ENCODE peak calls at places on chromosomes 7 and 10, in six cellular contexts. G is NCI-H69, X is IMR-90, D is GM19239, F is AG20443, P is DMS153. U is an unnamed sample.
A peak's percentile ranks its signal among the peaks of the same experiment; 100 is the strongest.

GRCh38 chr7:36305226-36305625 is 84.4 kb upstream of the ANLN start:
- DNase-seq in G (no peak), X (no peak), D (no peak), F (no peak), P (no peak), U (no peak)

GRCh38 chr10:45471531-45472310 is 97.7 kb downstream of the ALOX5 start:
- DNase-seq in G (no peak), X (no peak), D (no peak), F (no peak), P (no peak), U (no peak)

GRCh38 chr7:51430480-51431086 is 114.0 kb upstream of the COBL start:
- DNase-seq in G (peak; percentile 81), X (peak; percentile 12), D (peak; percentile 31), F (peak; percentile 79), P (peak; percentile 56), U (peak; percentile 29)

GRCh38 chr7:151315038-151315655 is 26.5 kb upstream of the NUB1 start:
- DNase-seq in G (peak; percentile 70), X (peak; percentile 65), D (peak; percentile 63), F (peak; percentile 84), P (peak; percentile 7), U (peak; percentile 60)

GRCh38 chr10:79381804-79382221 is 34.5 kb downstream of the PPIF start:
- DNase-seq in G (peak; percentile 62), X (peak; percentile 84), D (no peak), F (peak; percentile 96), P (no peak), U (no peak)

GRCh38 chr7:122984021-122984420 is 11.5 kb downstream of the TAS2R16 start:
- DNase-seq in G (peak; percentile 48), X (no peak), D (no peak), F (no peak), P (no peak), U (no peak)

GRCh38 chr10:114400091-114400490 is 4.2 kb downstream of the AFAP1L2 start:
- DNase-seq in G (no peak), X (no peak), D (no peak), F (no peak), P (no peak), U (no peak)

GRCh38 chr7:13981070-13981469 is 8.4 kb downstream of the ETV1 start:
- DNase-seq in G (peak; percentile 87), X (peak; percentile 98), D (no peak), F (peak; percentile 92), P (no peak), U (no peak)

GRCh38 chr10:31484407-31485135 is 165.6 kb downstream of the ZEB1 start:
- DNase-seq in G (no peak), X (peak; percentile 52), D (no peak), F (no peak), P (no peak), U (no peak)

GRCh38 chr7:41201021-41201420 is 501.9 kb downstream of the INHBA start:
- DNase-seq in G (no peak), X (no peak), D (no peak), F (no peak), P (no peak), U (no peak)

GRCh38 chr7:28536259-28536658 is 123.9 kb downstream of the CREB5 start:
- DNase-seq in G (no peak), X (peak; percentile 56), D (no peak), F (peak; percentile 46), P (no peak), U (no peak)

GRCh38 chr10:52818019-52818418 is 45.4 kb upstream of the MBL2 start:
- DNase-seq in G (peak; percentile 75), X (peak; percentile 59), D (peak; percentile 26), F (peak; percentile 39), P (peak; percentile 32), U (peak; percentile 4)

GRCh38 chr7:138077809-138078208 is 1.6 kb downstream of the AKR1D1 start:
- DNase-seq in G (no peak), X (no peak), D (no peak), F (no peak), P (no peak), U (no peak)

GRCh38 chr10:133400624-133401424 is 6.9 kb downstream of the MTG1 start:
- DNase-seq in G (no peak), X (no peak), D (no peak), F (no peak), P (no peak), U (no peak)

GRCh38 chr10:79111427-79111826 is 42.7 kb downstream of the ZMIZ1 start:
- DNase-seq in G (no peak), X (peak; percentile 84), D (no peak), F (no peak), P (no peak), U (no peak)

GRCh38 chr10:85642082-85642420 is 724.5 kb downstream of the GRID1 start:
- DNase-seq in G (no peak), X (no peak), D (no peak), F (no peak), P (no peak), U (no peak)

GRCh38 chr7:157702311-157703023 is 365.7 kb downstream of the DNAJB6 start:
- DNase-seq in G (peak; percentile 50), X (no peak), D (no peak), F (no peak), P (no peak), U (no peak)

GRCh38 chr7:770786-771185 is 43.7 kb upstream of the PRKAR1B start:
- DNase-seq in G (no peak), X (no peak), D (no peak), F (no peak), P (no peak), U (no peak)

GRCh38 chr10:1517684-1518083 is 219.6 kb downstream of the ADARB2 start:
- DNase-seq in G (no peak), X (no peak), D (no peak), F (no peak), P (no peak), U (no peak)

GRCh38 chr7:135300913-135301765 is 67.5 kb downstream of the STRA8 start:
- DNase-seq in G (no peak), X (peak; percentile 23), D (no peak), F (peak; percentile 59), P (no peak), U (no peak)

GRCh38 chr10:76033457-76034196 is 602.2 kb downstream of the LRMDA start:
- DNase-seq in G (peak; percentile 72), X (peak; percentile 5), D (no peak), F (peak; percentile 73), P (peak; percentile 5), U (no peak)

GRCh38 chr7:74655785-74656420 is 1.6 kb upstream of the GTF2I start:
- DNase-seq in G (peak; percentile 59), X (no peak), D (no peak), F (peak; percentile 18), P (no peak), U (no peak)

GRCh38 chr10:122446668-122447410 is 7.6 kb upstream of the ARMS2 start:
- DNase-seq in G (peak; percentile 54), X (no peak), D (no peak), F (no peak), P (peak; percentile 19), U (no peak)

GRCh38 chr10:29585488-29585976 is 49.2 kb downstream of the SVIL start:
- DNase-seq in G (peak; percentile 76), X (peak; percentile 28), D (no peak), F (peak; percentile 18), P (peak; percentile 7), U (no peak)

GRCh38 chr10:44311563-44311905 is 73.4 kb downstream of the CXCL12 start:
- DNase-seq in G (no peak), X (no peak), D (no peak), F (no peak), P (no peak), U (no peak)

GRCh38 chr7:390761-391410 is 100.9 kb downstream of the FOXL3 start:
- DNase-seq in G (no peak), X (no peak), D (no peak), F (peak; percentile 9), P (no peak), U (no peak)

GRCh38 chr10:47031251-47031952 is 120.2 kb downstream of the PTPN20 start:
- DNase-seq in G (peak; percentile 1), X (no peak), D (no peak), F (peak; percentile 56), P (no peak), U (no peak)

U was measured in GM12891.